ENCODE peak calls at places on chromosome 5, in four cellular contexts. R, G, Q and L are unnamed samples.

GRCh38 chr5:167426501-167426900 is 864.9 kb upstream of the WWC1 start:
- DNase-seq in R (no peak), G (no peak), Q (no peak), L (no peak)

GRCh38 chr5:41068169-41068568 is 3.0 kb downstream of the MROH2B start:
- DNase-seq in Q (no peak), R (no peak), G (no peak), L (no peak)

GRCh38 chr5:175712681-175713085 is 54.8 kb downstream of the HRH2 start:
- DNase-seq in G (no peak), R (no peak), Q (no peak), L (no peak)

GRCh38 chr5:169343761-169344160 is 42.8 kb upstream of the SLIT3 start:
- DNase-seq in Q (peak), G (no peak), R (no peak), L (no peak)

GRCh38 chr5:104372796-104373195 is 810.2 kb upstream of the NUDT12 start:
- DNase-seq in R (no peak), G (no peak), Q (peak), L (no peak)

GRCh38 chr5:1883925-1884637 is 1.4 kb upstream of the IRX4 start:
- DNase-seq in Q (no peak), G (no peak), R (no peak), L (no peak)

GRCh38 chr5:172834570-172835245 is 657 bp downstream of the ERGIC1 start:
- DNase-seq in R (no peak), Q (no peak), G (no peak), L (no peak)

GRCh38 chr5:7869474-7870136 is 657 bp downstream of the MTRR start:
- DNase-seq in G (peak), R (peak), Q (peak), L (no peak)

GRCh38 chr5:138282918-138283742 is 8.7 kb upstream of the GFRA3 start:
- DNase-seq in G (no peak), R (peak), Q (peak), L (no peak)

GRCh38 chr5:98624145-98624880 is 149.2 kb upstream of the RGMB start:
- DNase-seq in G (no peak), Q (peak), R (no peak), L (no peak)

GRCh38 chr5:57836921-57837320 is 354.3 kb upstream of the ACTBL2 start:
- DNase-seq in Q (no peak), R (no peak), G (no peak), L (no peak)

GRCh38 chr5:150632305-150633160 is 7.9 kb upstream of the SYNPO start:
- DNase-seq in R (no peak), Q (no peak), G (no peak), L (no peak)

GRCh38 chr5:76547242-76547890 is 75.8 kb downstream of the F2RL2 start:
- DNase-seq in Q (no peak), R (peak), G (no peak), L (no peak)

GRCh38 chr5:74641778-74642542 is 1.4 kb upstream of the ENC1 start:
- DNase-seq in R (peak), G (no peak), Q (peak), L (no peak)

GRCh38 chr5:139385061-139385889 is 2.2 kb upstream of the SLC23A1 start:
- DNase-seq in R (no peak), Q (no peak), G (no peak), L (no peak)

GRCh38 chr5:42888771-42889170 is 77.1 kb upstream of the SELENOP start:
- DNase-seq in G (no peak), R (no peak), Q (no peak), L (no peak)

GRCh38 chr5:57650360-57651069 is 167.9 kb upstream of the ACTBL2 start:
- DNase-seq in G (no peak), Q (peak), R (peak), L (no peak)

GRCh38 chr5:155616779-155617392 is 603.3 kb downstream of the KIF4B start:
- DNase-seq in G (peak), Q (no peak), R (peak), L (no peak)

GRCh38 chr5:112367400-112367799 is 51.7 kb downstream of the EPB41L4A start:
- DNase-seq in G (no peak), R (no peak), Q (no peak), L (no peak)

GRCh38 chr5:24788829-24789509 is 144.2 kb upstream of the CDH10 start:
- DNase-seq in Q (peak), G (no peak), R (no peak), L (no peak)

GRCh38 chr5:106189121-106189809 is 1481.5 kb downstream of the EFNA5 start:
- DNase-seq in Q (peak), G (no peak), R (no peak), L (no peak)

GRCh38 chr5:79756102-79756501 is 66.5 kb downstream of the CMYA5 start:
- DNase-seq in G (no peak), R (no peak), Q (no peak), L (no peak)

GRCh38 chr5:55481293-55481900 is 53.4 kb downstream of the PLPP1 start:
- DNase-seq in Q (no peak), R (no peak), G (no peak), L (no peak)

GRCh38 chr5:41670854-41671791 is 160.7 kb upstream of the PLCXD3 start:
- DNase-seq in R (no peak), Q (no peak), G (no peak), L (no peak)

GRCh38 chr5:92922231-92922967 is 658.6 kb downstream of the NR2F1-AS1 start:
- DNase-seq in Q (no peak), G (no peak), R (no peak), L (no peak)

GRCh38 chr5:34817558-34818351 is 21.2 kb upstream of the TTC23L start:
- DNase-seq in R (no peak), G (no peak), Q (no peak), L (no peak)

GRCh38 chr5:60718186-60718892 is 18.4 kb upstream of the DEPDC1B start:
- DNase-seq in R (no peak), G (no peak), Q (no peak), L (no peak)

GRCh38 chr5:134133995-134134541 is 19.6 kb downstream of the TCF7 start:
- DNase-seq in G (peak), Q (no peak), R (no peak), L (peak)

GRCh38 chr5:88860501-88860900 is 22.5 kb downstream of the MEF2C start:
- DNase-seq in G (no peak), Q (no peak), R (no peak), L (no peak)

GRCh38 chr5:1299511-1299850 is 4.6 kb upstream of the TERT start:
- DNase-seq in G (peak), R (no peak), Q (no peak), L (peak)

GRCh38 chr5:90406466-90406865 is 3.1 kb downstream of the CETN3 start:
- DNase-seq in R (no peak), G (no peak), Q (peak), L (no peak)

GRCh38 chr5:138901716-138902115 is 26.6 kb upstream of the LRRTM2 start:
- DNase-seq in G (no peak), Q (no peak), R (no peak), L (no peak)

GRCh38 chr5:122458278-122458872 is 146.3 kb downstream of the SNCAIP start:
- DNase-seq in Q (peak), G (no peak), R (no peak), L (no peak)

GRCh38 chr5:6567835-6568234 is 65.0 kb downstream of the NSUN2 start:
- DNase-seq in R (no peak), G (no peak), Q (no peak), L (no peak)

GRCh38 chr5:112968411-112969106 is 8.0 kb upstream of the DCP2 start:
- DNase-seq in G (no peak), Q (peak), R (no peak), L (no peak)

GRCh38 chr5:173456751-173457171 is 128.5 kb upstream of the STC2 start:
- DNase-seq in Q (peak), G (no peak), R (no peak), L (no peak)

GRCh38 chr5:125961150-125961549 is 462.1 kb upstream of the GRAMD2B start:
- DNase-seq in G (no peak), R (no peak), Q (no peak), L (no peak)

GRCh38 chr5:157611571-157612067 is 36.0 kb upstream of the ADAM19 start:
- DNase-seq in G (no peak), R (no peak), Q (no peak), L (no peak)

GRCh38 chr5:54514841-54515432 is 2.6 kb upstream of the SNX18 start:
- DNase-seq in R (no peak), G (no peak), Q (no peak), L (no peak)

DNA sequence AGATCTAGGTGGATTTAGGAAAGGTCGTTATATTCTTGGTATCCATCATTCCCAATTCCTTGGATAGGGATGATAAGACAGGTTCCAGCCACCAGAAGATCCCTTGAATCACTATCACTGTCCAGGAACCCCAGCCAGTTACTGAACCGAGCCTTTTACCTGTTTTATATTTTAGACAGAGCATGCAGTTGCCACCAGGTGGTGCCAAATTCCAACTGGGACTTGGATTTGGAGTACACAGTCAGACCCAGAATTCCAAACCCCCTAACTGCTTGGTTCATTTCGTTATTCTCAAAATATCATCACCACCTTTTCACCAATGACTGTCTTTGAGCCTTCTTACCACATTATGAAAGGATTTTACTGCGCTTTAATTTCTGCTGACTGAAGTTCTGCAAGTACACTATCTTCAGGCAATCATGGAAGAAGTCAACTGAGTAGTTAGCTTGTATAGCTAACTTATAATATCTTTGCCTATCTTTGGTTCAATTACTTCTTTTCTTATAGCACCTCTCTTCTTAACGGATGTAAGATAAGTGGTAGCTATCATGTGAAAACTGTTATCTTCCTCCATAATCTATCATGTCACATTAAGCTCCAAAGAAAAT is 191.8 kb downstream of the PRR16 start:
- DNase-seq in Q (peak), R (no peak), G (no peak), L (no peak)
- TF ChIP-seq CTCF in Q (peak), R (peak), G (no peak), L (no peak)

GRCh38 chr5:180026320-180026719 is 45.2 kb downstream of the RNF130 start:
- DNase-seq in G (no peak), Q (peak), R (peak), L (no peak)

GRCh38 chr5:180026725-180027448 is 44.7 kb downstream of the RNF130 start:
- DNase-seq in G (no peak), Q (no peak), R (no peak), L (no peak)

GRCh38 chr5:180021900-180022299 is 49.7 kb downstream of the RNF130 start:
- DNase-seq in G (no peak), Q (no peak), R (no peak), L (no peak)

GRCh38 chr5:180027449-180028089 is 44.0 kb downstream of the RNF130 start:
- DNase-seq in Q (no peak), R (no peak), G (no peak), L (no peak)
- TF ChIP-seq CTCF in Q (no peak), R (no peak), G (no peak), L (no peak)

GRCh38 chr5:5063533-5063953 is 76.6 kb upstream of the ADAMTS16 start:
- DNase-seq in G (no peak), R (no peak), Q (no peak), L (no peak)
- TF ChIP-seq CTCF in G (no peak), R (no peak), Q (peak), L (no peak)

GRCh38 chr5:152170350-152170749 is 234.7 kb downstream of the NMUR2 start:
- DNase-seq in R (no peak), G (no peak), Q (peak), L (no peak)

DNA sequence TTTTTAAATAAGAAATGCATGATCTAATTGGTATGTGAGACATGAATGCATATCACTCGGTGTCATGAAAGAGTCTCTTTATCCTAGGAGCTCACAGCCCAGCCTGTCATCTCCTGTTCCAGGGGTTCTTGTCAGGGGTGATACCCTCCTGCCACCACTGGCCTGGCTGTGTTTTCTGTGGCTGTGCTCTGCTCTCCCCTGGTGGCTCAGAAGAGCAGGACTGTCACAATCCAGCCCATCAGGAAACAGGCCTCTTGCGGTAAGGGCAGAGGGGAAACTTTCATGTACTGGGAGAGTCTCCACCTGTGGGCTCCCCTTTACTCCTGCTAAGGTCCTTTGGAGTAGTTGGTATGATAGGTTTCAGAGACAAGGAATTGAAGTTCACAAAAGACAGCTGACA is 240.2 kb upstream of the GLRA1 start:
- DNase-seq in G (no peak), R (no peak), Q (no peak), L (no peak)
- TF ChIP-seq CTCF in G (no peak), R (no peak), Q (peak), L (no peak)

GRCh38 chr5:153905214-153905613 is 133.5 kb downstream of the FAM114A2 start:
- DNase-seq in G (no peak), R (no peak), Q (no peak), L (no peak)
- TF ChIP-seq CTCF in G (no peak), R (no peak), Q (no peak), L (no peak)

DNA sequence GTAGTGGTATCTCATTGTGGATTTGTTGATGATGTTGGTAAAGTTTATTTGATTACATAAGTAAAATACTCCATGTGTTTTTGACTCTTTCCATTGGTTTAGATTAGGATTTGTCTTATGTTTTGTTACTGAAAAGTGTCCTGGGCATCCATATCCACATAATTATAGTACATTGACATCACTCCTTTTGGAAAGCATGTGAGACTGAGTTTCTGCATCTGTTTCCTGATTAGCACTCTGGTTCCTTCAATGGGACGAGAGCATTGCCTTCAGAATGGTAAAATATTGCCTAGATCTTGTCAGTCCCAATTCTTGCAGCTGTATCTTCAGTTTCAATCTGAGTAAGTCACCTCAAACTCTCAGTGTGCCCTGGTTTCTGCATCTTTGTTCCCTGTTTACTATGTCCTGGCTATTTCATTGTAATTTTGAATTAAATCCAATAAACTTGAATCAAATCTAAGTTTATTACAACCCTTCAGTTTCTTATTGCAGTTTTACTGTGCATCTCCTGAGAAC is 128.1 kb downstream of the FBXO38 start:
- DNase-seq in Q (no peak), R (no peak), G (no peak), L (no peak)
- TF ChIP-seq CTCF in Q (no peak), R (no peak), G (no peak), L (no peak)

DNA sequence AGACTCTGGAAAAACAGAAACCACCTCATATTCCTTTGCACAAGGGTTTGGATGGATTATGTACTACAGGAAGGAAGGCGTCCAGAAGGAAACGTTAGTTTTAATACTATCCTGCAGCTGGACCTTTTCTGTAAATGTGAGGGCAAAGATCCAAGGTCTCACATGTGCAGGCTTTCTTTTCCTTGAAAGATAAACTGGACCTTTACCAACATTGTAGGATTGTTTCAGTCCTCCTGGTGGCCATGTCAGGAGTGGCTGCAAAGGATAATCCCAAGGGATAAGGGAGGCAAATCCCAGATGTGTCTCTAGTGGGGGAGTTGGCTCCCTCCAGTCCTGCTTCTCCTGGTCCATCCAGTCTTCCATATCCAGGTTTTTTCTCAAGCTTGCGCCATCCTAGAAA is 397.5 kb downstream of the HTR1A start:
- DNase-seq in R (no peak), G (no peak), Q (no peak), L (no peak)
- TF ChIP-seq CTCF in R (no peak), G (no peak), Q (no peak), L (no peak)

GRCh38 chr5:72842816-72843215 is 26.4 kb downstream of the TNPO1 start:
- DNase-seq in Q (peak), R (no peak), G (no peak), L (no peak)
- TF ChIP-seq CTCF in Q (no peak), R (no peak), G (no peak), L (no peak)